ENCODE peak calls at places on chromosomes 5 and 9, in four cellular contexts. One of them, this sample, is unnamed.

GRCh38 chr5:147509041-147509709 is 693 bp downstream of the DPYSL3 start:
- DNase-seq in substantia nigra: no peak
- DNase-seq in NCI-H1092: no peak
- DNase-seq in stimulated activated CD8-positive, alpha-beta memory T cell treated with anti-CD3 and anti-CD28 coated beads, Interleukin-15, amount 100 ng/mL, for 1 hour: no peak
- DNase-seq in this sample: no peak

GRCh38 chr9:18429065-18429464 is 44.9 kb upstream of the ADAMTSL1 start:
- DNase-seq in substantia nigra: no peak
- DNase-seq in NCI-H1092: no peak
- DNase-seq in stimulated activated CD8-positive, alpha-beta memory T cell treated with anti-CD3 and anti-CD28 coated beads, Interleukin-15, amount 100 ng/mL, for 1 hour: no peak
- DNase-seq in this sample: no peak

GRCh38 chr5:73796164-73797141 is 170.5 kb downstream of the ARHGEF28 start:
- DNase-seq in NCI-H1092: no peak
- DNase-seq in stimulated activated CD8-positive, alpha-beta memory T cell treated with anti-CD3 and anti-CD28 coated beads, Interleukin-15, amount 100 ng/mL, for 1 hour: no peak
- DNase-seq in substantia nigra: no peak
- DNase-seq in this sample: peak

GRCh38 chr9:70525553-70525952 is 111.1 kb upstream of the KLF9 start:
- DNase-seq in stimulated activated CD8-positive, alpha-beta memory T cell treated with anti-CD3 and anti-CD28 coated beads, Interleukin-15, amount 100 ng/mL, for 1 hour: no peak
- DNase-seq in NCI-H1092: no peak
- DNase-seq in substantia nigra: no peak
- DNase-seq in this sample: no peak

GRCh38 chr9:113522419-113522818 is 58.9 kb downstream of the RGS3 start:
- DNase-seq in stimulated activated CD8-positive, alpha-beta memory T cell treated with anti-CD3 and anti-CD28 coated beads, Interleukin-15, amount 100 ng/mL, for 1 hour: no peak
- DNase-seq in NCI-H1092: no peak
- DNase-seq in substantia nigra: no peak
- DNase-seq in this sample: no peak

GRCh38 chr9:123724211-123724831 is 205.6 kb downstream of the DENND1A start:
- DNase-seq in stimulated activated CD8-positive, alpha-beta memory T cell treated with anti-CD3 and anti-CD28 coated beads, Interleukin-15, amount 100 ng/mL, for 1 hour: no peak
- DNase-seq in NCI-H1092: no peak
- DNase-seq in substantia nigra: no peak
- DNase-seq in this sample: no peak

GRCh38 chr9:98709968-98710965 is 1.5 kb upstream of the GABBR2 start:
- DNase-seq in substantia nigra: no peak
- DNase-seq in NCI-H1092: no peak
- DNase-seq in stimulated activated CD8-positive, alpha-beta memory T cell treated with anti-CD3 and anti-CD28 coated beads, Interleukin-15, amount 100 ng/mL, for 1 hour: no peak
- DNase-seq in this sample: peak

GRCh38 chr9:14437336-14438231 is 123.6 kb upstream of the NFIB start:
- DNase-seq in substantia nigra: no peak
- DNase-seq in NCI-H1092: peak
- DNase-seq in stimulated activated CD8-positive, alpha-beta memory T cell treated with anti-CD3 and anti-CD28 coated beads, Interleukin-15, amount 100 ng/mL, for 1 hour: no peak
- DNase-seq in this sample: no peak

GRCh38 chr9:12813533-12813932 is 38.7 kb downstream of the LURAP1L start:
- DNase-seq in substantia nigra: no peak
- DNase-seq in NCI-H1092: no peak
- DNase-seq in stimulated activated CD8-positive, alpha-beta memory T cell treated with anti-CD3 and anti-CD28 coated beads, Interleukin-15, amount 100 ng/mL, for 1 hour: no peak
- DNase-seq in this sample: no peak

GRCh38 chr9:4126184-4126865 is 173.5 kb downstream of the GLIS3 start:
- DNase-seq in substantia nigra: no peak
- DNase-seq in stimulated activated CD8-positive, alpha-beta memory T cell treated with anti-CD3 and anti-CD28 coated beads, Interleukin-15, amount 100 ng/mL, for 1 hour: no peak
- DNase-seq in NCI-H1092: no peak
- DNase-seq in this sample: no peak

GRCh38 chr9:15329539-15330109 is 22.6 kb upstream of the TTC39B start:
- DNase-seq in NCI-H1092: no peak
- DNase-seq in substantia nigra: no peak
- DNase-seq in stimulated activated CD8-positive, alpha-beta memory T cell treated with anti-CD3 and anti-CD28 coated beads, Interleukin-15, amount 100 ng/mL, for 1 hour: no peak
- DNase-seq in this sample: no peak

GRCh38 chr5:59596586-59597348 is 296.8 kb downstream of the PDE4D start:
- DNase-seq in substantia nigra: no peak
- DNase-seq in NCI-H1092: no peak
- DNase-seq in stimulated activated CD8-positive, alpha-beta memory T cell treated with anti-CD3 and anti-CD28 coated beads, Interleukin-15, amount 100 ng/mL, for 1 hour: no peak
- DNase-seq in this sample: peak

GRCh38 chr5:93580387-93581100 is 475 bp downstream of the NR2F1-AS1 start:
- DNase-seq in substantia nigra: no peak
- DNase-seq in stimulated activated CD8-positive, alpha-beta memory T cell treated with anti-CD3 and anti-CD28 coated beads, Interleukin-15, amount 100 ng/mL, for 1 hour: no peak
- DNase-seq in NCI-H1092: no peak
- DNase-seq in this sample: no peak

GRCh38 chr5:159759791-159760300 is 156.4 kb upstream of the ADRA1B start:
- DNase-seq in stimulated activated CD8-positive, alpha-beta memory T cell treated with anti-CD3 and anti-CD28 coated beads, Interleukin-15, amount 100 ng/mL, for 1 hour: no peak
- DNase-seq in substantia nigra: no peak
- DNase-seq in NCI-H1092: no peak
- DNase-seq in this sample: no peak

GRCh38 chr9:125650271-125650737 is 56.7 kb downstream of the MAPKAP1 start:
- DNase-seq in NCI-H1092: no peak
- DNase-seq in substantia nigra: no peak
- DNase-seq in stimulated activated CD8-positive, alpha-beta memory T cell treated with anti-CD3 and anti-CD28 coated beads, Interleukin-15, amount 100 ng/mL, for 1 hour: no peak
- DNase-seq in this sample: no peak

GRCh38 chr5:51279983-51280382 is 103.3 kb upstream of the ISL1 start:
- DNase-seq in stimulated activated CD8-positive, alpha-beta memory T cell treated with anti-CD3 and anti-CD28 coated beads, Interleukin-15, amount 100 ng/mL, for 1 hour: no peak
- DNase-seq in substantia nigra: no peak
- DNase-seq in NCI-H1092: peak
- DNase-seq in this sample: no peak

GRCh38 chr5:56595561-56595960 is 219.8 kb upstream of the MAP3K1 start:
- DNase-seq in NCI-H1092: no peak
- DNase-seq in substantia nigra: no peak
- DNase-seq in stimulated activated CD8-positive, alpha-beta memory T cell treated with anti-CD3 and anti-CD28 coated beads, Interleukin-15, amount 100 ng/mL, for 1 hour: no peak
- DNase-seq in this sample: no peak

GRCh38 chr5:108681079-108681921 is 66.4 kb upstream of the FER start:
- DNase-seq in stimulated activated CD8-positive, alpha-beta memory T cell treated with anti-CD3 and anti-CD28 coated beads, Interleukin-15, amount 100 ng/mL, for 1 hour: no peak
- DNase-seq in substantia nigra: no peak
- DNase-seq in NCI-H1092: peak
- DNase-seq in this sample: peak

GRCh38 chr5:140116716-140117115 is 2.8 kb downstream of the PURA start:
- DNase-seq in NCI-H1092: no peak
- DNase-seq in stimulated activated CD8-positive, alpha-beta memory T cell treated with anti-CD3 and anti-CD28 coated beads, Interleukin-15, amount 100 ng/mL, for 1 hour: no peak
- DNase-seq in substantia nigra: no peak
- DNase-seq in this sample: no peak

GRCh38 chr5:115599502-115599901 is 2.8 kb downstream of the TICAM2 start:
- DNase-seq in stimulated activated CD8-positive, alpha-beta memory T cell treated with anti-CD3 and anti-CD28 coated beads, Interleukin-15, amount 100 ng/mL, for 1 hour: no peak
- DNase-seq in NCI-H1092: no peak
- DNase-seq in substantia nigra: peak
- DNase-seq in this sample: no peak

GRCh38 chr9:89278997-89279739 is 31.8 kb upstream of the CKS2 start:
- DNase-seq in substantia nigra: no peak
- DNase-seq in stimulated activated CD8-positive, alpha-beta memory T cell treated with anti-CD3 and anti-CD28 coated beads, Interleukin-15, amount 100 ng/mL, for 1 hour: no peak
- DNase-seq in NCI-H1092: no peak
- DNase-seq in this sample: peak

GRCh38 chr9:16461231-16461840 is 409.1 kb downstream of the BNC2 start:
- DNase-seq in stimulated activated CD8-positive, alpha-beta memory T cell treated with anti-CD3 and anti-CD28 coated beads, Interleukin-15, amount 100 ng/mL, for 1 hour: no peak
- DNase-seq in NCI-H1092: no peak
- DNase-seq in substantia nigra: no peak
- DNase-seq in this sample: no peak

This sample was measured in erythroblast.